ENCODE peak calls at places on chromosome 15, in six cellular contexts. J is amniotic stem cell, G is suprapubic skin, W is progenitor cell of endocrine pancreas, I is heart right ventricle, K is HTR-8/SVneo. Q is an unnamed sample.

GRCh38 chr15:53808058-53808703 is 48.7 kb upstream of the WDR72 start:
- DNase-seq in J (no peak), K (peak; percentile 4), W (no peak), G (no peak), I (no peak), Q (no peak)

GRCh38 chr15:77969055-77969454 is 108.5 kb downstream of the TBC1D2B start:
- DNase-seq in I (no peak), J (no peak), G (no peak), K (no peak), W (no peak), Q (no peak)

GRCh38 chr15:32844118-32844711 is 126.4 kb downstream of the GREM1 start:
- DNase-seq in G (no peak), W (no peak), J (no peak), K (no peak), I (no peak), Q (no peak)

GRCh38 chr15:37081985-37082384 is 18.4 kb downstream of the MEIS2 start:
- DNase-seq in J (no peak), K (no peak), I (no peak), G (no peak), W (no peak), Q (no peak)

GRCh38 chr15:89136818-89137772 is 48.8 kb downstream of the ABHD2 start:
- DNase-seq in J (no peak), W (no peak), K (no peak), G (no peak), I (peak; percentile 74), Q (no peak)

GRCh38 chr15:64635486-64635815 is 139.9 kb downstream of the RBPMS2 start:
- DNase-seq in I (peak; percentile 27), K (no peak), W (no peak), G (no peak), J (no peak), Q (no peak)

GRCh38 chr15:28904541-28905303 is 18.9 kb downstream of the APBA2 start:
- DNase-seq in J (no peak), I (no peak), G (peak; percentile 49), K (no peak), W (no peak), Q (no peak)

GRCh38 chr15:60590935-60591490 is 112.1 kb upstream of the ICE2 start:
- DNase-seq in J (peak; percentile 17), W (peak; percentile 36), G (peak; percentile 79), K (no peak), I (peak; percentile 21), Q (peak; percentile 62)

GRCh38 chr15:83248151-83248851 is 36.2 kb downstream of the BNC1 start:
- DNase-seq in W (peak; percentile 38), G (no peak), I (peak; percentile 37), J (peak; percentile 17), K (peak; percentile 57), Q (no peak)

GRCh38 chr15:25481208-25481862 is 42.5 kb upstream of the UBE3A start:
- DNase-seq in K (no peak), G (no peak), I (no peak), J (no peak), W (no peak), Q (no peak)

GRCh38 chr15:73924258-73924921 is 1.9 kb upstream of the LOXL1 start:
- DNase-seq in K (peak; percentile 78), I (no peak), W (no peak), J (peak; percentile 86), G (no peak), Q (peak; percentile 28)

GRCh38 chr15:50049871-50050270 is 69.2 kb downstream of the ATP8B4 start:
- DNase-seq in I (no peak), K (no peak), W (no peak), G (no peak), J (no peak), Q (no peak)